ENCODE peak calls at places on chromosome 10, in six cellular contexts. I is body of pancreas, X is astrocyte, E is pancreas, N is OCI-LY7, J is endodermal cell. C is an unnamed sample.

GRCh38 chr10:6493521-6494451 is 86.3 kb downstream of the PRKCQ start:
- DNase-seq in I (no peak), X (peak), E (no peak), N (no peak), J (no peak), C (no peak)

GRCh38 chr10:24645784-24646183 is 77.9 kb downstream of the ARHGAP21 start:
- DNase-seq in I (no peak), X (no peak), E (no peak), N (peak), J (no peak), C (no peak)

GRCh38 chr10:132292972-132293415 is 14.8 kb downstream of the STK32C start:
- DNase-seq in I (no peak), X (no peak), E (no peak), N (no peak), J (no peak), C (no peak)

GRCh38 chr10:8042032-8042863 is 12.2 kb upstream of the GATA3 start:
- DNase-seq in I (no peak), X (no peak), E (no peak), N (no peak), J (peak), C (no peak)

GRCh38 chr10:78419481-78420265 is 386.0 kb downstream of the RPS24 start:
- DNase-seq in I (no peak), X (no peak), E (no peak), N (no peak), J (peak), C (no peak)

GRCh38 chr10:15123749-15124184 is 26.6 kb downstream of the RPP38 start:
- DNase-seq in I (no peak), X (peak), E (no peak), N (no peak), J (no peak), C (no peak)

GRCh38 chr10:52779541-52780390 is 7.2 kb upstream of the MBL2 start:
- DNase-seq in I (peak), X (peak), E (peak), N (peak), J (peak), C (peak)

GRCh38 chr10:52279546-52279945 is 34.5 kb upstream of the DKK1 start:
- DNase-seq in I (no peak), X (no peak), E (no peak), N (no peak), J (no peak), C (no peak)

GRCh38 chr10:102656791-102657371 is 12.6 kb downstream of the TRIM8 start:
- DNase-seq in I (peak), X (no peak), E (peak), N (no peak), J (no peak), C (no peak)

GRCh38 chr10:84256510-84257342 is 11.9 kb downstream of the RGR start:
- DNase-seq in I (peak), X (peak), E (peak), N (no peak), J (peak), C (peak)

GRCh38 chr10:69345402-69345801 is 67.1 kb downstream of the HK1 start:
- DNase-seq in I (peak), X (no peak), E (peak), N (peak), J (peak), C (no peak)

GRCh38 chr10:122112625-122113160 is 123.7 kb downstream of the TACC2 start:
- DNase-seq in I (peak), X (peak), E (peak), N (no peak), J (peak), C (peak)

GRCh38 chr10:11853468-11853867 is 30.3 kb downstream of the PROSER2 start:
- DNase-seq in I (no peak), X (no peak), E (no peak), N (peak), J (peak), C (no peak)

GRCh38 chr10:133335238-133336122 is 1.2 kb downstream of the CALY start:
- DNase-seq in I (peak), X (peak), E (peak), N (no peak), J (peak), C (peak)

GRCh38 chr10:14543048-14543903 is 212.6 kb upstream of the FRMD4A start:
- DNase-seq in I (peak), X (no peak), E (no peak), N (no peak), J (no peak), C (no peak)

GRCh38 chr10:67837519-67838314 is at the start of gene DNAJC12:
- DNase-seq in I (peak), X (peak), E (no peak), N (peak), J (no peak), C (no peak)

GRCh38 chr10:48667960-48668541 is 16.6 kb upstream of the WDFY4 start:
- DNase-seq in I (no peak), X (no peak), E (no peak), N (peak), J (no peak), C (no peak)

GRCh38 chr10:72759584-72759983 is 67.6 kb downstream of the MCU start:
- DNase-seq in I (no peak), X (no peak), E (no peak), N (no peak), J (no peak), C (no peak)

GRCh38 chr10:77051837-77052236 is 585.8 kb downstream of the KCNMA1 start:
- DNase-seq in I (no peak), X (no peak), E (no peak), N (no peak), J (no peak), C (no peak)

GRCh38 chr10:103188853-103189252 is 4.2 kb downstream of the NT5C2 start:
- DNase-seq in I (no peak), X (no peak), E (no peak), N (no peak), J (no peak), C (no peak)

DNA sequence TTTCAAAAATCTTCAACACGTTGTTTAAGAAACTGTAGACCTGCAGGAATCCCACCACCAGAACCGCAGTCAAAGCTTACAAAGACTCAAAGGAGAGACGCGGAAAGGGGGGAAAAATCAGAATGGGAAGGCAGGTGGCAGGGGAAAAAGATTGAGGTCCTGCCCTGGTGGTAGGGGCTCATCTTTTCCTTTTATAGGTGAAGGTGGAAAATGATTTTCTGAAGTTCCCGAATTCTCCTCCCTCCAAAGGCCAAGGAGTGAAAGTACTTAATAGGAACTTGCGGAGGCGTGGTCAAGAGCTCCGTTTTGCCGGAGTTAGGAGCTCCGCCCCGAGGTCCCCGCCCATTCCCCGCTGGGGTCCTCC is 729 bp downstream of the BBIP1 start:
- DNase-seq in I (peak), X (peak), E (no peak), N (no peak), J (peak), C (peak)
- TF ChIP-seq CTCF in I (peak), X (no peak), E (no peak), N (no peak), J (no peak), C (no peak)

GRCh38 chr10:44983066-44983894 is 4.7 kb upstream of the DEPP1 start:
- DNase-seq in I (no peak), X (no peak), E (no peak), N (no peak), J (peak), C (no peak)
- TF ChIP-seq CTCF in I (no peak), X (no peak), E (no peak), N (no peak), J (no peak), C (no peak)

DNA sequence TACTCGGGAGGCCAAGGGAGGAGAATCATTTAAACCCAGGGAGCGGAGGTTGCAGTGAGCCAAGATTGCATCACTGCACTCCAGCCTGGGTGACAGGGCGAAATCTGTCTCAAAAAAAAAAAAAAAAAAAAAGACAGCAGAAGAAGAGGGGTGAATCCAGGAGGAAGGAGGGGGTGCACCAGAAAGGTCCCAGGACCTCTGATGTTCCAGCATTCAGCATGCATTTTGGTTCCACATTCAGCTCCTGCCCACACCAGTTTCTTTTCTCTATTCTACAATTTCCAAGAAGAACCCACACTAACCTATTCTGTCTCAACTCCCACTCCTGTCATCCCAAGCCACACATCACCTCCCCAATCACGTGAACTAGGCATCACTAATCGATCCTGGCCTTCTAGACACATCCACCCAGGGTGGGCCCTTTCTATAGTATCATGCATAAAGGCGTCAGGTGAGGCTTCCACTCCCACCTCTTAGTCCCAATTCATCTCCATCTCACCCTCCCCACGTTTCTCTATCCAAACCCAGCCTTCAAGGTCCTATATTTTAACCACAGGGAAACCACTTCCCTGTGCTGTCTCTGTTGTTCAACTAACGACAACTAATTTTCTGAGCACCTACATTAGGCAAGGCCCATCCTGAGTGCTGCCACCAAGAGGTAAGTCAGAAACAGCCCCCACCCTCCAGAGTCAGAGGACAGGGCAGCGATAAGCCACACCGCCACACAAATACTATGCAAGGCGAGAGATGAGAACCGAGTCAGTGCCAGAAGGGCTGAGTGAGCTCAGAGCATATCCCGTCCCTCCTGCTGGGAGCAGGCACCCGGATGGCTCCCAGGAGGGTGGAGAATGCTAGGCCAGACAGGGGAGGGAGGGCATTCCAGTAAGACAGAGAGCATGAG is 2.2 kb downstream of the ANXA11 start:
- DNase-seq in I (peak), X (peak), E (peak), N (peak), J (peak), C (peak)
- TF ChIP-seq CTCF in I (peak), X (no peak), E (no peak), N (peak), J (peak), C (peak)

GRCh38 chr10:66457629-66458028 is 468.2 kb upstream of the LRRTM3 start:
- DNase-seq in I (no peak), X (no peak), E (no peak), N (no peak), J (no peak), C (no peak)

GRCh38 chr10:66455304-66455703 is 470.5 kb upstream of the LRRTM3 start:
- DNase-seq in I (no peak), X (no peak), E (no peak), N (no peak), J (no peak), C (no peak)
- TF ChIP-seq CTCF in I (no peak), X (no peak), E (no peak), N (peak), J (peak), C (no peak)

GRCh38 chr10:61487506-61487905 is 34.3 kb upstream of the TMEM26 start:
- DNase-seq in I (no peak), X (peak), E (no peak), N (no peak), J (no peak), C (no peak)
- TF ChIP-seq CTCF in I (no peak), X (no peak), E (no peak), N (no peak), J (no peak), C (no peak)

GRCh38 chr10:71368639-71369038 is 28.1 kb upstream of the CDH23 start:
- DNase-seq in I (no peak), X (no peak), E (no peak), N (peak), J (no peak), C (no peak)
- TF ChIP-seq CTCF in I (no peak), X (no peak), E (no peak), N (peak), J (peak), C (no peak)

GRCh38 chr10:99659031-99659867 is at the start of gene ENTPD7:
- DNase-seq in I (peak), X (peak), E (peak), N (peak), J (peak), C (peak)
- TF ChIP-seq CTCF in I (peak), X (no peak), E (peak), N (no peak), J (peak), C (no peak)

DNA sequence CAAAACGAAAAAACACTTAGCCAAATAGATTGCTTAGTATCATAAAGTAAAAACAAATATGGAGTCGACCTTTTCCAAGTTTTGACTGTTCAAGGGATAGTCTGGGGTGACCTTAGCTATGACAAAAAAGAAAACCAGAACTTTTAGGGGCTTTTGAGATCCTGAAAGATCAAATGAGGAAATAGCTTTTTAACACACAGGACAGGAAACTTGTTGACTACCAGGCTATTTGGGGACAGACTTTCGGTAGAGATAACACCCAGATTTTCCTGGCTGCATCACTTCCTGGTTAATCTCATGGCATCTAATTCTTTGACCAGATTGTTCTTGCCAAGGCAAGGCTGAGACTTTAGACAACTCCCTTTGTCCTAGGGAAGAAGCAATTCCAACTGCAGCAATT is 34.5 kb upstream of the EGR2 start:
- DNase-seq in I (no peak), X (no peak), E (no peak), N (peak), J (no peak), C (no peak)
- TF ChIP-seq CTCF in I (no peak), X (no peak), E (no peak), N (no peak), J (no peak), C (no peak)